ENCODE peak calls at places on chromosomes 13 and 19, in eight cellular contexts. M is AG08395, F is NCI-H2107, H is SK-MEL-5, U is NCI-H1105, Q is adrenal gland, A is pulmonary artery endothelial cell, D is posterior cingulate gyrus. Y is an unnamed sample.

GRCh38 chr13:73216381-73216831 is 157.6 kb downstream of the KLF5 start:
- DNase-seq in U (no peak), D (no peak), Q (no peak), H (no peak), F (no peak), M (peak), A (no peak), Y (no peak)

GRCh38 chr19:48415395-48415794 is 21.9 kb downstream of the GRIN2D start:
- DNase-seq in D (peak), Q (peak), H (peak), U (no peak), F (no peak), A (peak), M (peak), Y (peak)

GRCh38 chr19:34365463-34366401 is 736 bp downstream of the GPI start:
- DNase-seq in Q (peak), A (no peak), U (peak), M (peak), D (peak), F (peak), H (no peak), Y (peak)

GRCh38 chr13:81487151-81487550 is 1146.2 kb upstream of the SPRY2 start:
- DNase-seq in M (no peak), F (no peak), H (peak), Q (no peak), D (no peak), U (no peak), A (no peak), Y (no peak)

GRCh38 chr19:50330365-50331078 is 1.3 kb upstream of the KCNC3 start:
- DNase-seq in U (peak), Q (peak), H (peak), F (peak), M (peak), D (peak), A (peak), Y (peak)

GRCh38 chr19:42634409-42635232 is 39.9 kb upstream of the CEACAM8 start:
- DNase-seq in A (no peak), H (peak), U (peak), F (no peak), M (peak), Q (peak), D (peak), Y (no peak)

GRCh38 chr13:71368301-71368700 is 498.7 kb downstream of the DACH1 start:
- DNase-seq in Q (no peak), U (no peak), F (no peak), M (no peak), A (no peak), D (no peak), H (no peak), Y (no peak)

GRCh38 chr19:4052993-4053422 is 13.7 kb downstream of the ZBTB7A start:
- DNase-seq in Q (no peak), M (no peak), D (no peak), H (no peak), F (no peak), A (no peak), U (no peak), Y (peak)

GRCh38 chr19:7597689-7598088 is 2.0 kb downstream of the CAMSAP3 start:
- DNase-seq in D (no peak), F (no peak), Q (no peak), M (no peak), A (no peak), U (no peak), H (no peak), Y (no peak)

GRCh38 chr13:31521466-31521865 is 217.9 kb upstream of the RXFP2 start:
- DNase-seq in U (no peak), Q (no peak), A (no peak), D (no peak), F (no peak), H (no peak), M (peak), Y (no peak)